ENCODE peak calls at places on chromosomes 16 and 17, in six cellular contexts. One of them, this sample, is unnamed.

GRCh38 chr17:77188084-77189066 is 47.6 kb downstream of the SEC14L1 start:
- DNase-seq in left ventricle myocardium inferior: no peak
- DNase-seq in astrocyte of the spinal cord: peak; percentile 43
- DNase-seq in neural progenitor cell: no peak
- DNase-seq in cardiac fibroblast: no peak
- DNase-seq in gastrocnemius medialis: no peak
- DNase-seq in this sample: no peak

GRCh38 chr16:19704321-19705130 is 13.5 kb downstream of the KNOP1 start:
- DNase-seq in left ventricle myocardium inferior: no peak
- DNase-seq in astrocyte of the spinal cord: peak; percentile 43
- DNase-seq in neural progenitor cell: no peak
- DNase-seq in cardiac fibroblast: peak; percentile 63
- DNase-seq in gastrocnemius medialis: peak; percentile 64
- DNase-seq in this sample: peak; percentile 70

GRCh38 chr16:31455601-31456314 is 3.5 kb upstream of the ARMC5 start:
- DNase-seq in left ventricle myocardium inferior: no peak
- DNase-seq in astrocyte of the spinal cord: no peak
- DNase-seq in neural progenitor cell: peak; percentile 51
- DNase-seq in cardiac fibroblast: peak; percentile 27
- DNase-seq in gastrocnemius medialis: peak; percentile 46
- DNase-seq in this sample: no peak

GRCh38 chr17:38800237-38800760 is 943 bp upstream of the PIP4K2B start:
- DNase-seq in left ventricle myocardium inferior: no peak
- DNase-seq in astrocyte of the spinal cord: no peak
- DNase-seq in neural progenitor cell: peak; percentile 21
- DNase-seq in cardiac fibroblast: no peak
- DNase-seq in gastrocnemius medialis: no peak
- DNase-seq in this sample: no peak

GRCh38 chr16:79601978-79602609 is 1.6 kb upstream of the MAF start:
- DNase-seq in left ventricle myocardium inferior: peak; percentile 76
- DNase-seq in astrocyte of the spinal cord: peak; percentile 82
- DNase-seq in neural progenitor cell: peak; percentile 86
- DNase-seq in cardiac fibroblast: peak; percentile 82
- DNase-seq in gastrocnemius medialis: peak; percentile 73
- DNase-seq in this sample: peak; percentile 71

GRCh38 chr16:75306102-75306762 is 54.8 kb upstream of the BCAR1 start:
- DNase-seq in left ventricle myocardium inferior: no peak
- DNase-seq in astrocyte of the spinal cord: peak; percentile 41
- DNase-seq in neural progenitor cell: no peak
- DNase-seq in cardiac fibroblast: peak; percentile 16
- DNase-seq in gastrocnemius medialis: peak; percentile 27
- DNase-seq in this sample: peak; percentile 11

GRCh38 chr16:11384956-11385586 is 39.8 kb downstream of the RMI2 start:
- DNase-seq in left ventricle myocardium inferior: no peak
- DNase-seq in astrocyte of the spinal cord: no peak
- DNase-seq in neural progenitor cell: no peak
- DNase-seq in cardiac fibroblast: no peak
- DNase-seq in gastrocnemius medialis: no peak
- DNase-seq in this sample: no peak

GRCh38 chr17:40551874-40552768 is 13.2 kb downstream of the CCR7 start:
- DNase-seq in left ventricle myocardium inferior: no peak
- DNase-seq in astrocyte of the spinal cord: peak; percentile 97
- DNase-seq in neural progenitor cell: no peak
- DNase-seq in cardiac fibroblast: peak; percentile 91
- DNase-seq in gastrocnemius medialis: peak; percentile 45
- DNase-seq in this sample: peak; percentile 95

GRCh38 chr16:89491238-89491869 is 993 bp upstream of the ANKRD11 start:
- DNase-seq in left ventricle myocardium inferior: no peak
- DNase-seq in astrocyte of the spinal cord: no peak
- DNase-seq in neural progenitor cell: peak; percentile 53
- DNase-seq in cardiac fibroblast: no peak
- DNase-seq in gastrocnemius medialis: peak; percentile 41
- DNase-seq in this sample: peak; percentile 34

GRCh38 chr17:78485416-78486168 is 91.6 kb downstream of the DNAH17 start:
- DNase-seq in left ventricle myocardium inferior: no peak
- DNase-seq in astrocyte of the spinal cord: no peak
- DNase-seq in neural progenitor cell: no peak
- DNase-seq in cardiac fibroblast: no peak
- DNase-seq in gastrocnemius medialis: no peak
- DNase-seq in this sample: no peak

GRCh38 chr17:42068979-42069378 is 18.6 kb upstream of the C17orf113 start:
- DNase-seq in left ventricle myocardium inferior: no peak
- DNase-seq in astrocyte of the spinal cord: no peak
- DNase-seq in neural progenitor cell: no peak
- DNase-seq in cardiac fibroblast: no peak
- DNase-seq in gastrocnemius medialis: no peak
- DNase-seq in this sample: no peak

GRCh38 chr17:83199500-83200201 is 120.2 kb downstream of the METRNL start:
- DNase-seq in left ventricle myocardium inferior: peak; percentile 57
- DNase-seq in astrocyte of the spinal cord: peak; percentile 43
- DNase-seq in neural progenitor cell: no peak
- DNase-seq in cardiac fibroblast: no peak
- DNase-seq in gastrocnemius medialis: peak; percentile 44
- DNase-seq in this sample: no peak

GRCh38 chr17:12545877-12546513 is 119.7 kb upstream of the MYOCD start:
- DNase-seq in left ventricle myocardium inferior: no peak
- DNase-seq in astrocyte of the spinal cord: peak; percentile 47
- DNase-seq in neural progenitor cell: peak; percentile 68
- DNase-seq in cardiac fibroblast: peak; percentile 71
- DNase-seq in gastrocnemius medialis: no peak
- DNase-seq in this sample: peak; percentile 54

GRCh38 chr17:6551356-6551755 is 5.0 kb downstream of the PITPNM3 start:
- DNase-seq in left ventricle myocardium inferior: no peak
- DNase-seq in astrocyte of the spinal cord: no peak
- DNase-seq in neural progenitor cell: no peak
- DNase-seq in cardiac fibroblast: no peak
- DNase-seq in gastrocnemius medialis: no peak
- DNase-seq in this sample: no peak

GRCh38 chr17:19647697-19648474 is 665 bp upstream of the ALDH3A2 start:
- DNase-seq in left ventricle myocardium inferior: peak; percentile 68
- DNase-seq in astrocyte of the spinal cord: peak; percentile 76
- DNase-seq in neural progenitor cell: peak; percentile 82
- DNase-seq in cardiac fibroblast: peak; percentile 78
- DNase-seq in gastrocnemius medialis: peak; percentile 71
- DNase-seq in this sample: peak; percentile 73

GRCh38 chr16:24288516-24288915 is 32.4 kb downstream of the CACNG3 start:
- DNase-seq in left ventricle myocardium inferior: no peak
- DNase-seq in astrocyte of the spinal cord: no peak
- DNase-seq in neural progenitor cell: no peak
- DNase-seq in cardiac fibroblast: no peak
- DNase-seq in gastrocnemius medialis: no peak
- DNase-seq in this sample: no peak

GRCh38 chr16:53704445-53704813 is 473 bp downstream of the FTO start:
- DNase-seq in left ventricle myocardium inferior: no peak
- DNase-seq in astrocyte of the spinal cord: peak; percentile 5
- DNase-seq in neural progenitor cell: peak; percentile 6
- DNase-seq in cardiac fibroblast: no peak
- DNase-seq in gastrocnemius medialis: no peak
- DNase-seq in this sample: no peak

GRCh38 chr16:50351952-50352351 is 16.8 kb downstream of the BRD7 start:
- DNase-seq in left ventricle myocardium inferior: no peak
- DNase-seq in astrocyte of the spinal cord: no peak
- DNase-seq in neural progenitor cell: no peak
- DNase-seq in cardiac fibroblast: no peak
- DNase-seq in gastrocnemius medialis: no peak
- DNase-seq in this sample: no peak

GRCh38 chr16:50354082-50354481 is 14.7 kb downstream of the BRD7 start:
- DNase-seq in left ventricle myocardium inferior: no peak
- DNase-seq in astrocyte of the spinal cord: no peak
- DNase-seq in neural progenitor cell: no peak
- DNase-seq in cardiac fibroblast: no peak
- DNase-seq in gastrocnemius medialis: no peak
- DNase-seq in this sample: no peak

GRCh38 chr16:50351116-50351515 is 17.7 kb downstream of the BRD7 start:
- DNase-seq in left ventricle myocardium inferior: no peak
- DNase-seq in astrocyte of the spinal cord: no peak
- DNase-seq in neural progenitor cell: no peak
- DNase-seq in cardiac fibroblast: no peak
- DNase-seq in gastrocnemius medialis: no peak
- DNase-seq in this sample: no peak

GRCh38 chr16:50359626-50360025 is 9.2 kb downstream of the BRD7 start:
- DNase-seq in left ventricle myocardium inferior: no peak
- DNase-seq in astrocyte of the spinal cord: no peak
- DNase-seq in neural progenitor cell: no peak
- DNase-seq in cardiac fibroblast: no peak
- DNase-seq in gastrocnemius medialis: no peak
- DNase-seq in this sample: no peak

GRCh38 chr16:50354629-50355456 is 13.9 kb downstream of the BRD7 start:
- DNase-seq in left ventricle myocardium inferior: no peak
- DNase-seq in astrocyte of the spinal cord: no peak
- DNase-seq in neural progenitor cell: no peak
- DNase-seq in cardiac fibroblast: peak; percentile 36
- DNase-seq in gastrocnemius medialis: no peak
- DNase-seq in this sample: peak; percentile 50
- TF ChIP-seq CTCF in left ventricle myocardium inferior: peak; percentile 66
- TF ChIP-seq CTCF in astrocyte of the spinal cord: peak; percentile 50
- TF ChIP-seq CTCF in neural progenitor cell: peak; percentile 76
- TF ChIP-seq CTCF in cardiac fibroblast: peak; percentile 52
- TF ChIP-seq CTCF in gastrocnemius medialis: peak; percentile 67
- TF ChIP-seq CTCF in this sample: peak; percentile 61

GRCh38 chr17:68950725-68951124 is 4.5 kb downstream of the ABCA8 start:
- DNase-seq in left ventricle myocardium inferior: no peak
- DNase-seq in astrocyte of the spinal cord: no peak
- DNase-seq in neural progenitor cell: no peak
- DNase-seq in cardiac fibroblast: no peak
- DNase-seq in gastrocnemius medialis: no peak
- DNase-seq in this sample: no peak

GRCh38 chr17:68953340-68953997 is 1.7 kb downstream of the ABCA8 start:
- DNase-seq in left ventricle myocardium inferior: no peak
- DNase-seq in astrocyte of the spinal cord: no peak
- DNase-seq in neural progenitor cell: no peak
- DNase-seq in cardiac fibroblast: peak; percentile 24
- DNase-seq in gastrocnemius medialis: no peak
- DNase-seq in this sample: peak; percentile 29

GRCh38 chr17:68957944-68958343 is 2.8 kb upstream of the ABCA8 start:
- DNase-seq in left ventricle myocardium inferior: no peak
- DNase-seq in astrocyte of the spinal cord: no peak
- DNase-seq in neural progenitor cell: no peak
- DNase-seq in cardiac fibroblast: no peak
- DNase-seq in gastrocnemius medialis: no peak
- DNase-seq in this sample: no peak

GRCh38 chr17:68955181-68955841 is at the start of gene ABCA8:
- DNase-seq in left ventricle myocardium inferior: no peak
- DNase-seq in astrocyte of the spinal cord: peak; percentile 80
- DNase-seq in neural progenitor cell: no peak
- DNase-seq in cardiac fibroblast: peak; percentile 87
- DNase-seq in gastrocnemius medialis: no peak
- DNase-seq in this sample: peak; percentile 91

GRCh38 chr17:68954146-68954971 is 833 bp downstream of the ABCA8 start:
- DNase-seq in left ventricle myocardium inferior: no peak
- DNase-seq in astrocyte of the spinal cord: peak; percentile 29
- DNase-seq in neural progenitor cell: no peak
- DNase-seq in cardiac fibroblast: peak; percentile 47
- DNase-seq in gastrocnemius medialis: no peak
- DNase-seq in this sample: peak; percentile 68
- H3K4me3 ChIP-seq in left ventricle myocardium inferior: peak overlapping the region; percentile 64
- H3K4me3 ChIP-seq in astrocyte of the spinal cord: peak overlapping the region; percentile 30
- H3K4me3 ChIP-seq in neural progenitor cell: no peak overlapping the region
- H3K4me3 ChIP-seq in cardiac fibroblast: peak overlapping the region; percentile 41
- H3K4me3 ChIP-seq in gastrocnemius medialis: peak overlapping the region; percentile 38
- H3K4me3 ChIP-seq in this sample: peak overlapping the region; percentile 67

GRCh38 chr16:58010886-58011285 is 9.7 kb downstream of the USB1 start:
- DNase-seq in left ventricle myocardium inferior: no peak
- DNase-seq in astrocyte of the spinal cord: no peak
- DNase-seq in neural progenitor cell: peak; percentile 57
- DNase-seq in cardiac fibroblast: no peak
- DNase-seq in gastrocnemius medialis: no peak
- DNase-seq in this sample: no peak
- TF ChIP-seq CTCF in left ventricle myocardium inferior: no peak
- TF ChIP-seq CTCF in astrocyte of the spinal cord: no peak
- TF ChIP-seq CTCF in neural progenitor cell: no peak
- TF ChIP-seq CTCF in cardiac fibroblast: no peak
- TF ChIP-seq CTCF in gastrocnemius medialis: no peak
- TF ChIP-seq CTCF in this sample: no peak

GRCh38 chr16:57478396-57479024 is 7.8 kb downstream of the DOK4 start:
- DNase-seq in left ventricle myocardium inferior: no peak
- DNase-seq in astrocyte of the spinal cord: no peak
- DNase-seq in neural progenitor cell: no peak
- DNase-seq in cardiac fibroblast: no peak
- DNase-seq in gastrocnemius medialis: no peak
- DNase-seq in this sample: no peak

GRCh38 chr16:57479422-57480126 is 6.7 kb downstream of the DOK4 start:
- DNase-seq in left ventricle myocardium inferior: peak; percentile 58
- DNase-seq in astrocyte of the spinal cord: peak; percentile 54
- DNase-seq in neural progenitor cell: peak; percentile 66
- DNase-seq in cardiac fibroblast: peak; percentile 81
- DNase-seq in gastrocnemius medialis: no peak
- DNase-seq in this sample: peak; percentile 74

GRCh38 chr16:57480127-57480753 is 6.1 kb downstream of the DOK4 start:
- DNase-seq in left ventricle myocardium inferior: peak; percentile 63
- DNase-seq in astrocyte of the spinal cord: no peak
- DNase-seq in neural progenitor cell: no peak
- DNase-seq in cardiac fibroblast: peak; percentile 81
- DNase-seq in gastrocnemius medialis: peak; percentile 31
- DNase-seq in this sample: peak; percentile 80

GRCh38 chr16:57477531-57478202 is 8.6 kb downstream of the DOK4 start:
- DNase-seq in left ventricle myocardium inferior: no peak
- DNase-seq in astrocyte of the spinal cord: no peak
- DNase-seq in neural progenitor cell: peak; percentile 56
- DNase-seq in cardiac fibroblast: no peak
- DNase-seq in gastrocnemius medialis: no peak
- DNase-seq in this sample: no peak

GRCh38 chr16:57479043-57479421 is 7.3 kb downstream of the DOK4 start:
- DNase-seq in left ventricle myocardium inferior: no peak
- DNase-seq in astrocyte of the spinal cord: no peak
- DNase-seq in neural progenitor cell: no peak
- DNase-seq in cardiac fibroblast: no peak
- DNase-seq in gastrocnemius medialis: no peak
- DNase-seq in this sample: no peak
- H3K4me3 ChIP-seq in left ventricle myocardium inferior: peak overlapping the region; percentile 69
- H3K4me3 ChIP-seq in astrocyte of the spinal cord: peak overlapping the region; percentile 55
- H3K4me3 ChIP-seq in neural progenitor cell: peak overlapping the region; percentile 41
- H3K4me3 ChIP-seq in cardiac fibroblast: peak overlapping the region; percentile 54
- H3K4me3 ChIP-seq in gastrocnemius medialis: peak overlapping the region; percentile 41
- H3K4me3 ChIP-seq in this sample: peak overlapping the region; percentile 72

GRCh38 chr17:37440424-37440823 is 33.7 kb downstream of the TADA2A start:
- DNase-seq in left ventricle myocardium inferior: no peak
- DNase-seq in astrocyte of the spinal cord: no peak
- DNase-seq in neural progenitor cell: no peak
- DNase-seq in cardiac fibroblast: no peak
- DNase-seq in gastrocnemius medialis: no peak
- DNase-seq in this sample: no peak

GRCh38 chr17:37432671-37433070 is 26.0 kb downstream of the TADA2A start:
- DNase-seq in left ventricle myocardium inferior: no peak
- DNase-seq in astrocyte of the spinal cord: no peak
- DNase-seq in neural progenitor cell: no peak
- DNase-seq in cardiac fibroblast: no peak
- DNase-seq in gastrocnemius medialis: no peak
- DNase-seq in this sample: no peak

DNA sequence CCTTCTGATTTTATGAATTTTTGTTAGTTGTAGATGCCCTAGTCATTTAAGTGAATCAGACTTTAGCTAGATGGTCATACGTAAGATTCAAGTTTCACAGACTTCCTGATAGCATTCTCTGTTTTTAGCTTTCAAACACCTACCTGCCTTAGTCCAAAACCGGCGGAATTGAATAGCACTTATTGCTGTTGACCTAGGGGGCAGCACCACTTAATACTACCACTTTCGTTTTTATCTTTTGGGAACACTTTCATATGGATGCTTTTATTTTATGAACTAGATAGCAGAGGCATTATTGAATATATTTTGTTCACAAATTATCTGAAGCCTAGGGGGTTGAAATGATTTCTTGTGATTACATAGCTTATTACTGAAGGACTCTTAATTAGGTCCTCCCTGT is 31.5 kb downstream of the TADA2A start:
- DNase-seq in left ventricle myocardium inferior: no peak
- DNase-seq in astrocyte of the spinal cord: no peak
- DNase-seq in neural progenitor cell: no peak
- DNase-seq in cardiac fibroblast: no peak
- DNase-seq in gastrocnemius medialis: no peak
- DNase-seq in this sample: no peak
- TF ChIP-seq CTCF in left ventricle myocardium inferior: no peak
- TF ChIP-seq CTCF in astrocyte of the spinal cord: peak; percentile 24
- TF ChIP-seq CTCF in neural progenitor cell: peak; percentile 48
- TF ChIP-seq CTCF in cardiac fibroblast: no peak
- TF ChIP-seq CTCF in gastrocnemius medialis: no peak
- TF ChIP-seq CTCF in this sample: no peak

This sample was measured in fibroblast of the aortic adventitia.